ENCODE peak calls at places on chromosomes 6 and 20, in four cellular contexts. T is GM12878, O is K562, H is IMR-90. S is an unnamed sample.

GRCh38 chr20:13295637-13296036 is 74.6 kb downstream of the ISM1 start:
- DNase-seq in O (no peak), T (no peak), H (no peak), S (no peak)

GRCh38 chr6:87283461-87283860 is 38.9 kb upstream of the SMIM8 start:
- DNase-seq in O (no peak), T (no peak), H (no peak), S (no peak)

GRCh38 chr6:104710543-104711335 is 149.0 kb downstream of the HACE1 start:
- DNase-seq in O (no peak), H (peak; percentile 6), T (no peak), S (no peak)

GRCh38 chr6:13075491-13075845 is 252.9 kb downstream of the TBC1D7 start:
- DNase-seq in H (no peak), T (no peak), O (no peak), S (no peak)

GRCh38 chr6:26055670-26056582 is 31.3 kb upstream of the HFE start:
- DNase-seq in O (peak; percentile 88), H (peak; percentile 85), T (peak; percentile 90), S (peak; percentile 93)

GRCh38 chr6:121242386-121242785 is 91.9 kb downstream of the TBC1D32 start:
- DNase-seq in H (no peak), T (no peak), O (no peak), S (no peak)

GRCh38 chr6:123640567-123641187 is 3.9 kb upstream of the TRDN start:
- DNase-seq in H (no peak), O (no peak), T (no peak), S (no peak)

GRCh38 chr6:112180095-112180820 is 74.1 kb downstream of the LAMA4 start:
- DNase-seq in O (peak; percentile 46), T (no peak), H (peak; percentile 92), S (peak; percentile 71)

GRCh38 chr6:19319005-19319404 is 518.2 kb upstream of the ID4 start:
- DNase-seq in O (no peak), T (no peak), H (no peak), S (no peak)

GRCh38 chr20:48676795-48677447 is 150.9 kb downstream of the PREX1 start:
- DNase-seq in H (no peak), T (no peak), O (no peak), S (no peak)

GRCh38 chr6:82612475-82612874 is 248.9 kb downstream of the TPBG start:
- DNase-seq in T (no peak), O (no peak), H (no peak), S (no peak)

GRCh38 chr6:21870071-21870729 is 276.6 kb downstream of the SOX4 start:
- DNase-seq in H (no peak), O (no peak), T (no peak), S (no peak)

GRCh38 chr6:152206072-152206818 is 398.8 kb downstream of the ESR1 start:
- DNase-seq in O (peak; percentile 14), H (peak; percentile 8), T (no peak), S (peak; percentile 37)

GRCh38 chr6:113433506-113433991 is 423.6 kb upstream of the MARCKS start:
- DNase-seq in H (peak; percentile 83), T (no peak), O (no peak), S (no peak)

GRCh38 chr20:57767456-57767855 is 57.6 kb upstream of the PMEPA1 start:
- DNase-seq in H (no peak), T (no peak), O (no peak), S (peak; percentile 66)

GRCh38 chr6:147407571-147407970 is 100.9 kb upstream of the SAMD5 start:
- DNase-seq in O (no peak), T (no peak), H (no peak), S (no peak)

GRCh38 chr6:74091133-74091793 is 395.3 kb downstream of the CD109 start:
- DNase-seq in T (no peak), O (peak; percentile 18), H (peak; percentile 58), S (peak; percentile 57)

GRCh38 chr20:48632017-48632824 is 195.6 kb downstream of the PREX1 start:
- DNase-seq in H (no peak), O (no peak), T (no peak), S (no peak)

GRCh38 chr20:33301192-33301930 is 18.3 kb downstream of the BPIFB1 start:
- DNase-seq in T (no peak), H (no peak), O (peak; percentile 38), S (no peak)

GRCh38 chr6:138115877-138116660 is 8.8 kb upstream of the PERP start:
- DNase-seq in H (peak; percentile 74), O (peak; percentile 69), T (peak; percentile 33), S (peak; percentile 71)

GRCh38 chr20:48335421-48336090 is 492.2 kb downstream of the PREX1 start:
- DNase-seq in H (no peak), O (no peak), T (no peak), S (no peak)

GRCh38 chr20:45975686-45976085 is 3.7 kb upstream of the ZNF335 start:
- DNase-seq in T (no peak), H (no peak), O (no peak), S (no peak)

GRCh38 chr20:51217347-51218045 is 194.6 kb upstream of the KCNG1 start:
- DNase-seq in O (no peak), T (no peak), H (no peak), S (no peak)

GRCh38 chr20:51221103-51221502 is 198.2 kb upstream of the KCNG1 start:
- DNase-seq in T (no peak), H (no peak), O (no peak), S (no peak)

GRCh38 chr20:51219544-51219943 is 196.6 kb upstream of the KCNG1 start:
- DNase-seq in T (no peak), O (no peak), H (no peak), S (no peak)

GRCh38 chr20:51221791-51222408 is 199.0 kb upstream of the KCNG1 start:
- DNase-seq in T (no peak), O (no peak), H (peak; percentile 68), S (peak; percentile 38)

GRCh38 chr20:51220293-51220706 is 197.4 kb upstream of the KCNG1 start:
- DNase-seq in O (peak; percentile 77), H (no peak), T (no peak), S (peak; percentile 31)
- TF ChIP-seq POLR2A in O (no peak), H (no peak), T (no peak), S (no peak)

GRCh38 chr6:37516920-37517405 is 17.3 kb upstream of the CCDC167 start:
- DNase-seq in T (no peak), H (no peak), O (no peak), S (no peak)
- H3K4me3 ChIP-seq in T (peak overlapping the region; percentile 10), H (no peak overlapping the region), O (no peak overlapping the region), S (no peak overlapping the region)

GRCh38 chr6:118469468-118469867 is 78.6 kb upstream of the PLN start:
- DNase-seq in O (no peak), H (peak; percentile 4), T (no peak), S (no peak)
- TF ChIP-seq FOS in O (no peak), H (no peak), T (no peak), S (no peak)

GRCh38 chr6:8658391-8658790 is 223.0 kb upstream of the SLC35B3 start:
- DNase-seq in T (no peak), H (no peak), O (no peak), S (no peak)

GRCh38 chr6:8651998-8652397 is 216.7 kb upstream of the SLC35B3 start:
- DNase-seq in T (no peak), H (no peak), O (no peak), S (no peak)

GRCh38 chr6:8655670-8656454 is 220.5 kb upstream of the SLC35B3 start:
- DNase-seq in H (no peak), T (no peak), O (no peak), S (no peak)

GRCh38 chr6:8657522-8657921 is 222.2 kb upstream of the SLC35B3 start:
- DNase-seq in T (no peak), H (no peak), O (no peak), S (no peak)

GRCh38 chr6:8652710-8653109 is 217.4 kb upstream of the SLC35B3 start:
- DNase-seq in O (no peak), T (no peak), H (no peak), S (no peak)
- TF ChIP-seq POLR2A in O (no peak), T (no peak), H (no peak), S (no peak)

S was measured in endothelial cell of umbilical vein.